ENCODE peak calls at places on chromosome 6, in four cellular contexts. C is IMR-90, L is K562, W is GM12878. H is an unnamed sample.
A peak's percentile ranks its signal among the peaks of the same experiment; 100 is the strongest.

GRCh38 chr6:4496284-4496683 is 279.9 kb upstream of the CDYL start:
- DNase-seq in C (no peak), L (no peak), W (no peak), H (no peak)

GRCh38 chr6:158629376-158630221 is 14.9 kb downstream of the DYNLT1 start:
- DNase-seq in C (no peak), L (no peak), W (no peak), H (no peak)

GRCh38 chr6:110320307-110320706 is 37.8 kb downstream of the METTL24 start:
- DNase-seq in C (no peak), L (no peak), W (no peak), H (no peak)

GRCh38 chr6:152720964-152721363 is 23.3 kb downstream of the MYCT1 start:
- DNase-seq in C (peak; percentile 12), L (no peak), W (no peak), H (peak; percentile 81)

GRCh38 chr6:34132486-34133185 is 13.3 kb downstream of the GRM4 start:
- DNase-seq in C (peak; percentile 23), L (peak; percentile 86), W (no peak), H (peak; percentile 28)

GRCh38 chr6:68114648-68115047 is 520.4 kb upstream of the ADGRB3 start:
- DNase-seq in C (no peak), L (no peak), W (no peak), H (no peak)

GRCh38 chr6:142570221-142570671 is 268.4 kb downstream of the ADGRG6 start:
- DNase-seq in C (peak; percentile 52), L (no peak), W (no peak), H (peak; percentile 9)

GRCh38 chr6:91704531-91704930 is 1117.7 kb upstream of the MAP3K7 start:
- DNase-seq in C (peak; percentile 57), L (no peak), W (no peak), H (no peak)

GRCh38 chr6:10190042-10190441 is 224.8 kb downstream of the TFAP2A start:
- DNase-seq in C (no peak), L (no peak), W (no peak), H (no peak)

GRCh38 chr6:124029535-124029934 is 225.9 kb downstream of the NKAIN2 start:
- DNase-seq in C (no peak), L (no peak), W (no peak), H (no peak)

GRCh38 chr6:44176935-44177509 is 18.4 kb downstream of the CAPN11 start:
- DNase-seq in C (no peak), L (no peak), W (peak; percentile 41), H (peak; percentile 30)

GRCh38 chr6:73227606-73228255 is 2.4 kb upstream of the KHDC1L start:
- DNase-seq in C (no peak), L (no peak), W (no peak), H (no peak)

GRCh38 chr6:45105170-45105820 is 222.8 kb upstream of the RUNX2 start:
- DNase-seq in C (peak; percentile 17), L (no peak), W (no peak), H (no peak)

GRCh38 chr6:150395388-150396009 is 26.7 kb downstream of the IYD start:
- DNase-seq in C (peak; percentile 51), L (peak; percentile 55), W (no peak), H (peak; percentile 50)

GRCh38 chr6:117265425-117266266 is at the start of gene VGLL2:
- DNase-seq in C (peak; percentile 18), L (no peak), W (no peak), H (peak; percentile 12)

GRCh38 chr6:144588674-144589325 is 303.7 kb downstream of the UTRN start:
- DNase-seq in C (no peak), L (no peak), W (no peak), H (no peak)

GRCh38 chr6:14763139-14763538 is 482.7 kb upstream of the JARID2 start:
- DNase-seq in C (peak; percentile 84), L (no peak), W (no peak), H (no peak)

GRCh38 chr6:132065556-132065955 is 114.4 kb upstream of the CCN2 start:
- DNase-seq in C (peak; percentile 69), L (no peak), W (no peak), H (peak; percentile 17)

GRCh38 chr6:110606151-110606550 is 129.7 kb upstream of the SLC22A16 start:
- DNase-seq in C (no peak), L (no peak), W (no peak), H (no peak)

GRCh38 chr6:8527818-8528217 is 92.5 kb upstream of the SLC35B3 start:
- DNase-seq in C (no peak), L (no peak), W (no peak), H (no peak)

GRCh38 chr6:49252901-49253300 is 210.2 kb downstream of the MMUT start:
- DNase-seq in C (no peak), L (no peak), W (no peak), H (no peak)

GRCh38 chr6:153484056-153484455 is 353.0 kb upstream of the RGS17 start:
- DNase-seq in C (no peak), L (no peak), W (no peak), H (no peak)

GRCh38 chr6:147642458-147642857 is 134.0 kb downstream of the SAMD5 start:
- DNase-seq in C (peak; percentile 85), L (no peak), W (no peak), H (no peak)

GRCh38 chr6:46144270-46144669 is 14.5 kb downstream of the ENPP4 start:
- DNase-seq in C (no peak), L (no peak), W (no peak), H (no peak)

GRCh38 chr6:16092140-16092539 is 36.7 kb upstream of the MYLIP start:
- DNase-seq in C (no peak), L (no peak), W (no peak), H (peak; percentile 81)

GRCh38 chr6:119594907-119595306 is 245.3 kb upstream of the MAN1A1 start:
- DNase-seq in C (no peak), L (no peak), W (no peak), H (no peak)

GRCh38 chr6:35601331-35602132 is 87.2 kb downstream of the FKBP5 start:
- DNase-seq in C (peak; percentile 93), L (no peak), W (no peak), H (peak; percentile 88)

GRCh38 chr6:105993341-105993740 is 92.8 kb upstream of the PRDM1 start:
- DNase-seq in C (peak; percentile 33), L (no peak), W (no peak), H (peak; percentile 3)

GRCh38 chr6:150857062-150857905 is 8.2 kb upstream of the MTHFD1L start:
- DNase-seq in C (peak; percentile 100), L (no peak), W (no peak), H (peak; percentile 99)

GRCh38 chr6:111658445-111659154 is 52.9 kb upstream of the TRAF3IP2 start:
- DNase-seq in C (peak; percentile 21), L (no peak), W (no peak), H (no peak)

GRCh38 chr6:18386302-18386976 is 711 bp upstream of the RNF144B start:
- DNase-seq in C (peak; percentile 38), L (no peak), W (no peak), H (peak; percentile 87)

GRCh38 chr6:125598422-125598821 is 151.0 kb upstream of the HEY2 start:
- DNase-seq in C (peak; percentile 76), L (no peak), W (no peak), H (no peak)

GRCh38 chr6:168650686-168651085 is 209.7 kb downstream of the SMOC2 start:
- DNase-seq in C (no peak), L (no peak), W (no peak), H (no peak)

GRCh38 chr6:91132461-91132860 is 545.6 kb upstream of the MAP3K7 start:
- DNase-seq in C (no peak), L (no peak), W (no peak), H (no peak)

GRCh38 chr6:45486739-45487138 is 109.0 kb upstream of the SUPT3H start:
- DNase-seq in C (no peak), L (no peak), W (peak; percentile 9), H (no peak)

GRCh38 chr6:113018351-113019151 is 671.4 kb downstream of the RFPL4B start:
- DNase-seq in C (peak; percentile 74), L (no peak), W (no peak), H (peak; percentile 96)

DNA sequence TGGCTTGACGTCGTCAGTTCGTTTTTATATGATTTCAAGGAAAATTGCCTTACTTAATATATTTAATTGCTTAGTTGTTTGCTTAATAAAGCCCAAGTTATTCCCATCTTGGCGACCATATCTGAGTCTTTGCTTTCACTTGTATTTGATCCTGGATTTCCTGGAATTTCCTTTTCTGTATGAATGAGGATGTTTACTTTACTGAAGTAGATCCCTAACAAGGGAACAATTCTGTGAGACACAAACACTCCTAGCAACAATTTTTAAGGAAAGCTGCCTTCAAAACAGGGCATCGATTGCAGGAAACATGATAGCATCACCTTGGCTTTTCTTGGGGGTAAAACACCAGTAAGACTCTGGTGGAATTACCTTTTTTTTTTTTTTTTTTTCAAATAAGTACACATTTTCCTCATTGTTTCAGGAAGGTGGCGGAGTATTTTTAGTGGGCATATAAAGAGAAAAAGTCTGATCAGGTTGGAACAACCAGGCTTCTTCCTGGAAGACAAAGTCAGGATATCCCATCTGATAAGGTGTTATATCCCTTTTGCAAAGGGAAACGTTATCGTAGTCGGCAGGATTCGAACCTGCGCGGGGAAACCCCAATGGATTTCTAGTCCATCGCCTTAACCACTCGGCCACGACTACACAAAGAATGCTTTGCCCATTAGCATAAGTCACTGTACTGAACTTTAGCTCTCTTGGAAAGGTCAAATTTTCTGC is 68.5 kb upstream of the ZNF184 start:
- DNase-seq in C (peak; percentile 14), L (peak; percentile 53), W (no peak), H (peak; percentile 15)
- TF ChIP-seq FOS in C (no peak), L (no peak), W (no peak), H (no peak)

DNA sequence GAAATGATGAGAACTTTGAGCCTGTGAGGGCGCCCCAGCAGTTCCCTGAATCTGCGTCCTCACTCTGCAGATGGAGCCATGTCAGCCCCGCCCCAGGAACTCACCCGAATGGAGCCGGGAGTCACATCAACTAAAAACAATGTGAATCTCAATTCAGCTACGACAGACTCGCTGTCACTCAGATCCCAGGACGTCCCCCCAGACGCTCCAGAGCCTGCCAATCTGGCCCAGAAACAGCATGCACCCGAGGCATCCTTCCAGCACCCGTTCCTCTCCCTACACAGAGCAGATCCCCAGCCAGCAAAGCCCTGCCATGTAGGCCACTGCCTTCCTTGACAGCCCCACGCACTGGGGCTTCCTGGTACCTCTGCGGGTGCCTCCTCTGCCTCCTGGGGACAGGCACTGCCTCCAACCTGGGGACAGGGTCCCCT is 248.0 kb downstream of the TTLL2 start:
- DNase-seq in C (no peak), L (no peak), W (no peak), H (no peak)
- H3K4me3 ChIP-seq in C (no peak overlapping the region), L (no peak overlapping the region), W (no peak overlapping the region), H (no peak overlapping the region)

GRCh38 chr6:74939309-74939708 is 266.5 kb downstream of the COL12A1 start:
- DNase-seq in C (no peak), L (no peak), W (no peak), H (peak; percentile 22)
- TF ChIP-seq FOS in C (no peak), L (no peak), W (no peak), H (no peak)

GRCh38 chr6:166864333-166864732 is 92.0 kb downstream of the RNASET2 start:
- DNase-seq in C (no peak), L (no peak), W (no peak), H (no peak)

GRCh38 chr6:166861304-166861703 is 95.0 kb downstream of the RNASET2 start:
- DNase-seq in C (no peak), L (no peak), W (no peak), H (no peak)

GRCh38 chr6:166861961-166862286 is 94.4 kb downstream of the RNASET2 start:
- DNase-seq in C (no peak), L (no peak), W (no peak), H (no peak)

GRCh38 chr6:166862287-166862977 is 93.9 kb downstream of the RNASET2 start:
- DNase-seq in C (no peak), L (no peak), W (no peak), H (no peak)

GRCh38 chr6:166862978-166863530 is 93.3 kb downstream of the RNASET2 start:
- DNase-seq in C (no peak), L (no peak), W (no peak), H (no peak)
- H3K4me3 ChIP-seq in C (no peak overlapping the region), L (no peak overlapping the region), W (peak overlapping the region; percentile 77), H (no peak overlapping the region)

H was measured in endothelial cell of umbilical vein.